ENCODE peak calls at places on chromosomes 4 and X, in eight cellular contexts. One of them, this sample, is unnamed.

GRCh38 chr4:11328401-11328800 is 100.3 kb downstream of the HS3ST1 start:
- DNase-seq in adrenal gland: no peak
- DNase-seq in HT-29: no peak
- DNase-seq in lung: no peak
- DNase-seq in CD4-positive, alpha-beta T cell: no peak
- DNase-seq in A549: no peak
- DNase-seq in fibroblast of the aortic adventitia: no peak
- DNase-seq in activated CD8-positive, alpha-beta memory T cell treated with anti-CD3 and anti-CD28 coated beads for 24 hours: no peak
- DNase-seq in this sample: no peak

GRCh38 chrX:56738670-56739069 is 9.6 kb downstream of the NBDY start:
- DNase-seq in fibroblast of the aortic adventitia: no peak
- DNase-seq in lung: no peak
- DNase-seq in adrenal gland: no peak
- DNase-seq in activated CD8-positive, alpha-beta memory T cell treated with anti-CD3 and anti-CD28 coated beads for 24 hours: no peak
- DNase-seq in CD4-positive, alpha-beta T cell: no peak
- DNase-seq in A549: no peak
- DNase-seq in HT-29: peak
- DNase-seq in this sample: no peak

GRCh38 chrX:142804085-142804484 is 221.6 kb upstream of the SPANXN4 start:
- DNase-seq in lung: no peak
- DNase-seq in fibroblast of the aortic adventitia: no peak
- DNase-seq in CD4-positive, alpha-beta T cell: no peak
- DNase-seq in A549: peak
- DNase-seq in adrenal gland: no peak
- DNase-seq in activated CD8-positive, alpha-beta memory T cell treated with anti-CD3 and anti-CD28 coated beads for 24 hours: no peak
- DNase-seq in HT-29: peak
- DNase-seq in this sample: peak

GRCh38 chrX:3962511-3963350 is 249.3 kb upstream of the PRKX start:
- DNase-seq in fibroblast of the aortic adventitia: peak
- DNase-seq in adrenal gland: no peak
- DNase-seq in HT-29: peak
- DNase-seq in A549: peak
- DNase-seq in CD4-positive, alpha-beta T cell: no peak
- DNase-seq in activated CD8-positive, alpha-beta memory T cell treated with anti-CD3 and anti-CD28 coated beads for 24 hours: no peak
- DNase-seq in lung: no peak
- DNase-seq in this sample: peak

GRCh38 chr4:3389879-3390840 is 51.6 kb upstream of the HGFAC start:
- DNase-seq in A549: no peak
- DNase-seq in activated CD8-positive, alpha-beta memory T cell treated with anti-CD3 and anti-CD28 coated beads for 24 hours: no peak
- DNase-seq in CD4-positive, alpha-beta T cell: no peak
- DNase-seq in lung: no peak
- DNase-seq in fibroblast of the aortic adventitia: no peak
- DNase-seq in adrenal gland: no peak
- DNase-seq in HT-29: no peak
- DNase-seq in this sample: no peak

GRCh38 chrX:31546130-31546529 is 474.3 kb upstream of the FTHL17 start:
- DNase-seq in activated CD8-positive, alpha-beta memory T cell treated with anti-CD3 and anti-CD28 coated beads for 24 hours: no peak
- DNase-seq in CD4-positive, alpha-beta T cell: no peak
- DNase-seq in fibroblast of the aortic adventitia: peak
- DNase-seq in lung: no peak
- DNase-seq in A549: no peak
- DNase-seq in adrenal gland: peak
- DNase-seq in HT-29: no peak
- DNase-seq in this sample: no peak

GRCh38 chr4:19213388-19213787 is 1038.3 kb upstream of the SLIT2 start:
- DNase-seq in CD4-positive, alpha-beta T cell: no peak
- DNase-seq in fibroblast of the aortic adventitia: peak
- DNase-seq in lung: no peak
- DNase-seq in A549: no peak
- DNase-seq in HT-29: no peak
- DNase-seq in activated CD8-positive, alpha-beta memory T cell treated with anti-CD3 and anti-CD28 coated beads for 24 hours: no peak
- DNase-seq in adrenal gland: no peak
- DNase-seq in this sample: no peak

GRCh38 chr4:7207791-7208231 is 15.5 kb downstream of the SORCS2 start:
- DNase-seq in CD4-positive, alpha-beta T cell: no peak
- DNase-seq in fibroblast of the aortic adventitia: peak
- DNase-seq in A549: no peak
- DNase-seq in adrenal gland: no peak
- DNase-seq in HT-29: no peak
- DNase-seq in lung: no peak
- DNase-seq in activated CD8-positive, alpha-beta memory T cell treated with anti-CD3 and anti-CD28 coated beads for 24 hours: no peak
- DNase-seq in this sample: no peak

GRCh38 chrX:45758319-45758718 is 557.6 kb upstream of the DIPK2B start:
- DNase-seq in CD4-positive, alpha-beta T cell: no peak
- DNase-seq in HT-29: no peak
- DNase-seq in lung: no peak
- DNase-seq in adrenal gland: no peak
- DNase-seq in fibroblast of the aortic adventitia: peak
- DNase-seq in A549: no peak
- DNase-seq in activated CD8-positive, alpha-beta memory T cell treated with anti-CD3 and anti-CD28 coated beads for 24 hours: peak
- DNase-seq in this sample: no peak

GRCh38 chr4:139501117-139501516 is 47.2 kb downstream of the RAB33B start:
- DNase-seq in HT-29: no peak
- DNase-seq in activated CD8-positive, alpha-beta memory T cell treated with anti-CD3 and anti-CD28 coated beads for 24 hours: no peak
- DNase-seq in CD4-positive, alpha-beta T cell: no peak
- DNase-seq in adrenal gland: no peak
- DNase-seq in fibroblast of the aortic adventitia: no peak
- DNase-seq in lung: no peak
- DNase-seq in A549: no peak
- DNase-seq in this sample: peak

GRCh38 chr4:144591401-144591800 is 54.6 kb upstream of the HHIP start:
- DNase-seq in HT-29: peak
- DNase-seq in CD4-positive, alpha-beta T cell: no peak
- DNase-seq in activated CD8-positive, alpha-beta memory T cell treated with anti-CD3 and anti-CD28 coated beads for 24 hours: no peak
- DNase-seq in adrenal gland: no peak
- DNase-seq in A549: peak
- DNase-seq in lung: peak
- DNase-seq in fibroblast of the aortic adventitia: peak
- DNase-seq in this sample: peak

GRCh38 chr4:86965019-86965976 is 30.5 kb downstream of the AFF1 start:
- DNase-seq in fibroblast of the aortic adventitia: no peak
- DNase-seq in adrenal gland: no peak
- DNase-seq in lung: no peak
- DNase-seq in CD4-positive, alpha-beta T cell: no peak
- DNase-seq in A549: no peak
- DNase-seq in HT-29: no peak
- DNase-seq in activated CD8-positive, alpha-beta memory T cell treated with anti-CD3 and anti-CD28 coated beads for 24 hours: no peak
- DNase-seq in this sample: no peak

GRCh38 chr4:30837131-30837539 is 117.0 kb downstream of the PCDH7 start:
- DNase-seq in lung: no peak
- DNase-seq in CD4-positive, alpha-beta T cell: no peak
- DNase-seq in fibroblast of the aortic adventitia: peak
- DNase-seq in activated CD8-positive, alpha-beta memory T cell treated with anti-CD3 and anti-CD28 coated beads for 24 hours: no peak
- DNase-seq in HT-29: no peak
- DNase-seq in A549: no peak
- DNase-seq in adrenal gland: no peak
- DNase-seq in this sample: peak

GRCh38 chr4:128854433-128854832 is 44.9 kb downstream of the JADE1 start:
- DNase-seq in activated CD8-positive, alpha-beta memory T cell treated with anti-CD3 and anti-CD28 coated beads for 24 hours: no peak
- DNase-seq in A549: no peak
- DNase-seq in lung: no peak
- DNase-seq in HT-29: no peak
- DNase-seq in adrenal gland: no peak
- DNase-seq in CD4-positive, alpha-beta T cell: no peak
- DNase-seq in fibroblast of the aortic adventitia: no peak
- DNase-seq in this sample: no peak

GRCh38 chr4:89829470-89830138 is 7.4 kb downstream of the SNCA start:
- DNase-seq in fibroblast of the aortic adventitia: no peak
- DNase-seq in activated CD8-positive, alpha-beta memory T cell treated with anti-CD3 and anti-CD28 coated beads for 24 hours: no peak
- DNase-seq in A549: no peak
- DNase-seq in adrenal gland: no peak
- DNase-seq in HT-29: no peak
- DNase-seq in lung: no peak
- DNase-seq in CD4-positive, alpha-beta T cell: no peak
- DNase-seq in this sample: no peak

GRCh38 chr4:106763044-106763443 is 273.1 kb downstream of the DKK2 start:
- DNase-seq in CD4-positive, alpha-beta T cell: no peak
- DNase-seq in A549: no peak
- DNase-seq in HT-29: peak
- DNase-seq in fibroblast of the aortic adventitia: peak
- DNase-seq in activated CD8-positive, alpha-beta memory T cell treated with anti-CD3 and anti-CD28 coated beads for 24 hours: no peak
- DNase-seq in adrenal gland: no peak
- DNase-seq in lung: no peak
- DNase-seq in this sample: peak

GRCh38 chrX:153179131-153179530 is at the start of gene MAGEA1:
- DNase-seq in A549: no peak
- DNase-seq in CD4-positive, alpha-beta T cell: no peak
- DNase-seq in fibroblast of the aortic adventitia: no peak
- DNase-seq in activated CD8-positive, alpha-beta memory T cell treated with anti-CD3 and anti-CD28 coated beads for 24 hours: no peak
- DNase-seq in lung: no peak
- DNase-seq in adrenal gland: no peak
- DNase-seq in HT-29: no peak
- DNase-seq in this sample: no peak

GRCh38 chr4:52869656-52870055 is 7.5 kb downstream of the RASL11B start:
- DNase-seq in CD4-positive, alpha-beta T cell: no peak
- DNase-seq in activated CD8-positive, alpha-beta memory T cell treated with anti-CD3 and anti-CD28 coated beads for 24 hours: no peak
- DNase-seq in lung: no peak
- DNase-seq in HT-29: no peak
- DNase-seq in adrenal gland: no peak
- DNase-seq in fibroblast of the aortic adventitia: no peak
- DNase-seq in A549: no peak
- DNase-seq in this sample: no peak

GRCh38 chr4:39285111-39285795 is 80.9 kb downstream of the RFC1 start:
- DNase-seq in activated CD8-positive, alpha-beta memory T cell treated with anti-CD3 and anti-CD28 coated beads for 24 hours: no peak
- DNase-seq in A549: no peak
- DNase-seq in lung: no peak
- DNase-seq in CD4-positive, alpha-beta T cell: no peak
- DNase-seq in HT-29: no peak
- DNase-seq in fibroblast of the aortic adventitia: no peak
- DNase-seq in adrenal gland: no peak
- DNase-seq in this sample: no peak

This sample was measured in DMS53.